ENCODE peak calls at places on chromosome 20, in five cellular contexts. E is transverse colon, U is endothelial cell of umbilical vein, X is sigmoid colon, W is HL-60. M is an unnamed sample.
A peak's percentile ranks its signal among the peaks of the same experiment; 100 is the strongest.

GRCh38 chr20:645318-646106 is 7.5 kb downstream of the SRXN1 start:
- DNase-seq in E (peak; percentile 74), U (peak; percentile 80), X (no peak), W (peak; percentile 61), M (no peak)

GRCh38 chr20:434661-435419 is 26.7 kb downstream of the RBCK1 start:
- DNase-seq in E (no peak), U (no peak), X (no peak), W (no peak), M (no peak)

GRCh38 chr20:54023406-54023805 is 47.0 kb downstream of the BCAS1 start:
- DNase-seq in E (no peak), U (no peak), X (no peak), W (no peak), M (no peak)

GRCh38 chr20:46647469-46647868 is 3.8 kb downstream of the SLC13A3 start:
- DNase-seq in E (no peak), U (no peak), X (no peak), W (no peak), M (no peak)

GRCh38 chr20:6160736-6161135 is 37.9 kb upstream of the FERMT1 start:
- DNase-seq in E (no peak), U (no peak), X (no peak), W (no peak), M (no peak)

GRCh38 chr20:58231678-58232077 is 3.2 kb upstream of the ANKRD60 start:
- DNase-seq in E (no peak), U (no peak), X (no peak), W (no peak), M (no peak)

GRCh38 chr20:53606364-53606985 is 12.8 kb upstream of the ZNF217 start:
- DNase-seq in E (no peak), U (peak; percentile 91), X (no peak), W (no peak), M (peak; percentile 54)

GRCh38 chr20:13012886-13013285 is 4.1 kb downstream of the SPTLC3 start:
- DNase-seq in E (no peak), U (no peak), X (no peak), W (no peak), M (no peak)

GRCh38 chr20:33444797-33445560 is 1.4 kb upstream of the SNTA1 start:
- DNase-seq in E (peak; percentile 23), U (no peak), X (no peak), W (no peak), M (no peak)

GRCh38 chr20:32589256-32589655 is 4.1 kb upstream of the NOL4L start:
- DNase-seq in E (no peak), U (no peak), X (no peak), W (no peak), M (no peak)

GRCh38 chr20:35708502-35708901 is 9.3 kb downstream of the ROMO1 start:
- DNase-seq in E (no peak), U (no peak), X (no peak), W (no peak), M (no peak)

GRCh38 chr20:7849675-7850074 is 90.6 kb downstream of the HAO1 start:
- DNase-seq in E (no peak), U (no peak), X (no peak), W (no peak), M (no peak)

GRCh38 chr20:10225439-10226080 is 6.9 kb downstream of the SNAP25 start:
- DNase-seq in E (no peak), U (no peak), X (no peak), W (no peak), M (no peak)

GRCh38 chr20:4439461-4439860 is 282.2 kb upstream of the PRND start:
- DNase-seq in E (no peak), U (no peak), X (no peak), W (no peak), M (no peak)

GRCh38 chr20:46563170-46563847 is 12.9 kb upstream of the OCSTAMP start:
- DNase-seq in E (no peak), U (no peak), X (no peak), W (no peak), M (no peak)

GRCh38 chr20:56187791-56188190 is 60.7 kb upstream of the MC3R start:
- DNase-seq in E (no peak), U (no peak), X (no peak), W (no peak), M (no peak)

GRCh38 chr20:364905-365794 is 15.4 kb upstream of the TRIB3 start:
- DNase-seq in E (no peak), U (no peak), X (no peak), W (no peak), M (no peak)

GRCh38 chr20:32440758-32441078 is 82.6 kb downstream of the ASXL1 start:
- DNase-seq in E (no peak), U (no peak), X (peak; percentile 20), W (no peak), M (no peak)

GRCh38 chr20:19915111-19915798 is 101.9 kb upstream of the NAA20 start:
- DNase-seq in E (no peak), U (no peak), X (no peak), W (peak; percentile 61), M (no peak)

GRCh38 chr20:37404461-37404881 is 58.5 kb downstream of the SRC start:
- DNase-seq in E (no peak), U (no peak), X (no peak), W (no peak), M (no peak)

GRCh38 chr20:37407117-37407566 is 61.2 kb downstream of the SRC start:
- DNase-seq in E (no peak), U (no peak), X (no peak), W (no peak), M (no peak)

GRCh38 chr20:37405351-37405897 is 59.5 kb downstream of the SRC start:
- DNase-seq in E (no peak), U (no peak), X (no peak), W (no peak), M (no peak)

GRCh38 chr20:37407573-37408002 is 61.6 kb downstream of the SRC start:
- DNase-seq in E (no peak), U (no peak), X (peak; percentile 89), W (no peak), M (no peak)

GRCh38 chr20:37406010-37406998 is 60.4 kb downstream of the SRC start:
- DNase-seq in E (peak; percentile 47), U (peak; percentile 57), X (no peak), W (peak; percentile 65), M (no peak)
- TF ChIP-seq POLR2AphosphoS5 in E (no peak), U (peak; percentile 83), X (peak; percentile 52), W (no peak), M (no peak)

GRCh38 chr20:59806578-59806975 is 126.9 kb downstream of the SYCP2 start:
- DNase-seq in E (no peak), U (no peak), X (no peak), W (no peak), M (no peak)

GRCh38 chr20:59809630-59810375 is 123.6 kb downstream of the SYCP2 start:
- DNase-seq in E (no peak), U (no peak), X (no peak), W (no peak), M (peak; percentile 74)

GRCh38 chr20:59808729-59809381 is 124.6 kb downstream of the SYCP2 start:
- DNase-seq in E (no peak), U (no peak), X (peak; percentile 17), W (no peak), M (peak; percentile 62)

GRCh38 chr20:59805786-59806577 is 127.5 kb downstream of the SYCP2 start:
- DNase-seq in E (no peak), U (no peak), X (no peak), W (no peak), M (peak; percentile 72)

DNA sequence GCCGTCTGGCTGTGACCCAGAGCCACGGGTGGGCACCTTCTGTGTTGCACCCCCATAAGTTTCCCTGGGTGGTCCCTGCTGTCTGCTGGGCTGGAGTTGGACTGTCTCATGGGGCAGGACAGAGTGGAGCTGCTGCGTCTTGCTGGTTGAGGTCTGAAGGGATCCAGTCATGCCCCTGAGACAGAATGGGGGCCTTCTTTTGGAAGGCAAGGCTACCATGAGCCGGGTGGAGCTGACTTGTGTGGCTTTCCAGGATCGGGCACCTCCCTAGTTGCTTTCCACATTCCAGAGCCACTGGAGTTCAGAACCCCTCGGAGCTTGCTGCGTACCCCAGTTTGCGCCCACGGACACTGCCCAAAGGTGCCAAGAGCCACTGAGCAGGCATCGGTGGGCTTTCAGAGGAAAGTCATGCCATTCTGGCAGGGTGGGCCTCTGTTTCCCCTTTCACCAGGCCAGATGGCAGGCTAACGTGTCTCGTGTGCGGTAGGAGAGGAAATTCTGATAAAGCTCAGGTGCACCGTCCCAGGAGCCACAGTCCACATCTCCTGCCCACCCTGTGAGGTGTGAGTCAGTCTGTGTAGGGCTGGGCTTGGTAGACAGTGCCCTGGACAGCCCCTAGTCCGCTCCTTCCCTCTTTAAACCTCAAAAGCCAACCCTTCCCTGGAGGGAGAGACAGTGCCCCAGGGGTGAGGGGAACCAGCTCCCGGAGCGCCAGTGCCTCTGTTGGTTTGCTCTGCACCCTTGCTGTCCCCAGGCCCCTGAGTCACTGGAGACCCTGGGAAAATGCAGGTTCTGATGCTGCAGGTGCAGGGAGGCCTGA is 125.3 kb downstream of the SYCP2 start:
- DNase-seq in E (no peak), U (no peak), X (peak; percentile 50), W (no peak), M (peak; percentile 76)
- TF ChIP-seq CTCF in E (no peak), U (no peak), X (no peak), W (no peak), M (no peak)

GRCh38 chr20:14410869-14411555 is 73.6 kb upstream of the FLRT3 start:
- DNase-seq in E (no peak), U (no peak), X (no peak), W (no peak), M (no peak)
- TF ChIP-seq POLR2AphosphoS5 in E (no peak), U (no peak), X (no peak), W (no peak), M (no peak)

DNA sequence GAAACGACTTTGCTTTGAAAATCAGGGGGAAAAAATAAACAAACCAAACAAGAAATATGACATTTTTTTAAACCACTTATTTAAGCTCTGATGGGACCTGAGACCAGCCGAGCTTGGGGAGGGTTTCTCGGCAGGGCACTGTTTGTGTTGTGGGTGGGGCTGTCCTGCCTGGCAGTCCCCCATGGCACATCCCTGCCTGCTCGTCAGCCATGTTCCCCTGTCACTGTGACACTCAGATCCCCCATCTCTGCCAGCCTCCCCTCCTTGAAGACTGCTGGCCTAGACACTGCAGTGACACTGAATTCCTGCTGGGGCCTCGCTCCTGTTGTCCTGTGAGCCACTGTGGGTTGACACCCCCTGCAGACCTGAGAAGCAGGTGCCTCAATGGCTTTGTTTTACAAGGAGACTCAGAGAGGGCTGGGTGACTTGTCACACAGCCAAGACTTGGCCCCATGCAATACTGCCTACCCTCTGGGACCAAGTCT is 95.1 kb upstream of the PTPN1 start:
- DNase-seq in E (no peak), U (no peak), X (no peak), W (no peak), M (no peak)
- TF ChIP-seq CTCF in E (no peak), U (no peak), X (no peak), W (no peak), M (no peak)

DNA sequence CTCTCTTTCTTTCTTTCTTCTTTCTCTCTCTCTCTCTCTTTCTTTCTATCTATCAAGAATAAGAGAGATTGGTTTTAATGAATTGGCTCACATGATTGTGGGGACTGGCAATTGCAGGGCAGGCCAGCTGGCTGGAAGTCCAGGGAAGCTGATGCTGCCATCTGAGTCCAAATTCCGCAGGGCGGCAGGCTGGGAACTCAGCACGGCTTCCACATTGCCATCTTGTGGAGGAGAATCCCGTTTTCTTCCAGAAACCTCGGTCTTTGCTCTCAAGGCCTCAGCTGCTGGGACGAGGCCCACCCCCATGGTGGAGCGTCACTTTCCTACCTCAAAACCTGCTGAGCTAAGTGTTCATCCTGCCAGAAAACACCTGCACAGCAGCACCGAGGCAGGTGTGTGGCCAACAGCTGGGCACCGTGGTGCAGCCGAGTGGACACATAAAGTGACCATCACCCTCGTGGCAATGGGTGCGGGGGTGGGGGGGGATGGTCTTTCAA is 58.8 kb upstream of the SLCO4A1 start:
- DNase-seq in E (no peak), U (no peak), X (peak; percentile 78), W (no peak), M (no peak)
- TF ChIP-seq POLR2AphosphoS5 in E (no peak), U (no peak), X (no peak), W (no peak), M (no peak)